ENCODE peak calls at places on chromosomes 7 and 10, in five cellular contexts. One of them, this sample, is unnamed. For H3K27me3, the result is how much of the 10 kb centered on the place peaks cover.

GRCh38 chr10:44564801-44565200 is 179.9 kb upstream of the CXCL12 start:
- DNase-seq in GM23338: no peak
- DNase-seq in psoas muscle: no peak
- DNase-seq in dorsolateral prefrontal cortex: no peak
- DNase-seq in fibroblast of lung: no peak
- DNase-seq in this sample: no peak

GRCh38 chr10:125692246-125692931 is 9.4 kb upstream of the TEX36 start:
- DNase-seq in fibroblast of lung: peak
- DNase-seq in psoas muscle: no peak
- DNase-seq in dorsolateral prefrontal cortex: no peak
- DNase-seq in GM23338: no peak
- DNase-seq in this sample: no peak

GRCh38 chr10:58511765-58512469 is 755 bp upstream of the BICC1 start:
- DNase-seq in psoas muscle: peak
- DNase-seq in GM23338: peak
- DNase-seq in fibroblast of lung: peak
- DNase-seq in dorsolateral prefrontal cortex: no peak
- DNase-seq in this sample: peak

GRCh38 chr7:37916017-37916672 is 472 bp downstream of the SFRP4 start:
- DNase-seq in GM23338: peak
- DNase-seq in dorsolateral prefrontal cortex: no peak
- DNase-seq in psoas muscle: peak
- DNase-seq in fibroblast of lung: peak
- DNase-seq in this sample: peak

GRCh38 chr10:26457088-26457487 is 18.9 kb downstream of the APBB1IP start:
- DNase-seq in GM23338: no peak
- DNase-seq in fibroblast of lung: no peak
- DNase-seq in dorsolateral prefrontal cortex: no peak
- DNase-seq in psoas muscle: no peak
- DNase-seq in this sample: no peak

GRCh38 chr10:110138197-110138812 is 69.1 kb upstream of the MXI1 start:
- DNase-seq in fibroblast of lung: peak
- DNase-seq in psoas muscle: no peak
- DNase-seq in dorsolateral prefrontal cortex: no peak
- DNase-seq in GM23338: peak
- DNase-seq in this sample: peak

GRCh38 chr7:157800281-157800680 is 463.5 kb downstream of the DNAJB6 start:
- DNase-seq in fibroblast of lung: no peak
- DNase-seq in dorsolateral prefrontal cortex: no peak
- DNase-seq in psoas muscle: peak
- DNase-seq in GM23338: no peak
- DNase-seq in this sample: no peak

GRCh38 chr7:30928254-30928872 is 16.7 kb downstream of the AQP1 start:
- DNase-seq in fibroblast of lung: no peak
- DNase-seq in psoas muscle: no peak
- DNase-seq in GM23338: no peak
- DNase-seq in dorsolateral prefrontal cortex: no peak
- DNase-seq in this sample: no peak

GRCh38 chr10:4119107-4119506 is 334.1 kb upstream of the KLF6 start:
- DNase-seq in GM23338: no peak
- DNase-seq in psoas muscle: no peak
- DNase-seq in fibroblast of lung: no peak
- DNase-seq in dorsolateral prefrontal cortex: no peak
- DNase-seq in this sample: no peak

GRCh38 chr10:63738410-63738809 is 217.2 kb downstream of the REEP3 start:
- DNase-seq in GM23338: no peak
- DNase-seq in fibroblast of lung: peak
- DNase-seq in dorsolateral prefrontal cortex: no peak
- DNase-seq in psoas muscle: no peak
- DNase-seq in this sample: peak

GRCh38 chr10:119349937-119350513 is 142.7 kb downstream of the GRK5 start:
- DNase-seq in psoas muscle: no peak
- DNase-seq in GM23338: no peak
- DNase-seq in dorsolateral prefrontal cortex: no peak
- DNase-seq in fibroblast of lung: no peak
- DNase-seq in this sample: no peak

GRCh38 chr7:112160130-112160770 is 45.9 kb downstream of the DOCK4 start:
- DNase-seq in dorsolateral prefrontal cortex: no peak
- DNase-seq in GM23338: no peak
- DNase-seq in fibroblast of lung: peak
- DNase-seq in psoas muscle: no peak
- DNase-seq in this sample: no peak

GRCh38 chr10:80320377-80320776 is 30.9 kb upstream of the MAT1A start:
- DNase-seq in psoas muscle: no peak
- DNase-seq in GM23338: no peak
- DNase-seq in fibroblast of lung: no peak
- DNase-seq in dorsolateral prefrontal cortex: no peak
- DNase-seq in this sample: no peak

GRCh38 chr7:27147211-27148030 is at the start of gene HOXA6:
- DNase-seq in dorsolateral prefrontal cortex: no peak
- DNase-seq in psoas muscle: peak
- DNase-seq in GM23338: peak
- DNase-seq in fibroblast of lung: no peak
- DNase-seq in this sample: no peak

GRCh38 chr10:77346031-77346430 is 291.6 kb downstream of the KCNMA1 start:
- DNase-seq in fibroblast of lung: no peak
- DNase-seq in dorsolateral prefrontal cortex: no peak
- DNase-seq in psoas muscle: no peak
- DNase-seq in GM23338: no peak
- DNase-seq in this sample: no peak

GRCh38 chr7:134315679-134316538 is 821 bp downstream of the SLC35B4 start:
- DNase-seq in dorsolateral prefrontal cortex: no peak
- DNase-seq in GM23338: peak
- DNase-seq in fibroblast of lung: peak
- DNase-seq in psoas muscle: no peak
- DNase-seq in this sample: peak

GRCh38 chr10:20970044-20970443 is 72.9 kb upstream of the NEBL start:
- DNase-seq in dorsolateral prefrontal cortex: no peak
- DNase-seq in GM23338: no peak
- DNase-seq in psoas muscle: no peak
- DNase-seq in fibroblast of lung: peak
- DNase-seq in this sample: no peak

GRCh38 chr10:100868391-100868790 is 44.4 kb upstream of the SLF2 start:
- DNase-seq in fibroblast of lung: no peak
- DNase-seq in dorsolateral prefrontal cortex: no peak
- DNase-seq in GM23338: no peak
- DNase-seq in psoas muscle: no peak
- DNase-seq in this sample: peak
- H3K4me3 ChIP-seq in fibroblast of lung: no peak
- H3K4me3 ChIP-seq in dorsolateral prefrontal cortex: no peak
- H3K4me3 ChIP-seq in GM23338: no peak
- H3K4me3 ChIP-seq in psoas muscle: no peak
- H3K4me3 ChIP-seq in this sample: no peak

DNA sequence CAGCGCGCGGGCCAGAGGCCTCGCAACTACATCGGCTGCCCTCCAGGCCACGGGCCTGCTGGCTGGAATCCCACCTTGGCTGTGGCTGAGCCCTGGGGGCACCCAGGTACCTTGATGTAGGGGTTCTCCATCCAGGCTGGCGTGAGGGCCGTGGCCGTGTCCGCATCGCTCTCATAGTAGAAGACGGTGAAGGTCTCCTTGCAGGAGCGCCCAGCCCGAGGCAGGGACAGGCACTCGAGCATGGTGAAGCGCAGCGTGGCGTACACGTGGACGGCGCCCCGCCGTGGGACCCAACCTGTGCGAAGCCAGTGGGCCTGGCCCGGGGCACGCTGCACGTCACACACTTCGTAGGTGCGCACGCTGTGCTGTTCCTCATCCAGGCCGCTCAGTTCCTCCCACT is 3.8 kb downstream of the EPHB4 start:
- DNase-seq in fibroblast of lung: no peak
- DNase-seq in dorsolateral prefrontal cortex: no peak
- DNase-seq in psoas muscle: peak
- DNase-seq in GM23338: no peak
- DNase-seq in this sample: no peak
- H3K27me3 ChIP-seq in fibroblast of lung: under half
- H3K27me3 ChIP-seq in dorsolateral prefrontal cortex: under half
- H3K27me3 ChIP-seq in psoas muscle: under half
- H3K27me3 ChIP-seq in GM23338: under half
- H3K27me3 ChIP-seq in this sample: under half

DNA sequence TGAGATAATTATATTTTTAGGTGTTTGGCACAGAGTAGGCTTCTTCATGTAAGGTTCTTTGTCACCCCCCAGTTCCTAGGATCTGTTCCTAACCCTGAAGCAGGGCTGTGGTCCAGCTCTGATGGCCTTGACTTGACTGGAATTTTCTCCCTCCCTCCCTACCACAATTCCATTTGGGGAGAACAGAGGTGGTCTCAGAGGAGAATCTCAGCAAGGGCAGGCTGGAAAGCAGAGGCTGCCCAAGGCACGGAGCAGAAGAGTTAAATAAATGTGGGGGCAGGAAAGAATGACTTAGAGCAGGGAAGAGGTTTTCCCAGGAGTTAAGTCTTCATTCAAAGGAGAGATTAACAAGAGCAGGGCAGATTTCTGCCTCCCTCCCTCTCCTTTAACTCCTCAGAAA is 78.9 kb downstream of the ARHGAP22 start:
- DNase-seq in psoas muscle: no peak
- DNase-seq in fibroblast of lung: no peak
- DNase-seq in dorsolateral prefrontal cortex: no peak
- DNase-seq in GM23338: no peak
- DNase-seq in this sample: no peak
- H3K27ac ChIP-seq in psoas muscle: no peak
- H3K27ac ChIP-seq in fibroblast of lung: peak
- H3K27ac ChIP-seq in dorsolateral prefrontal cortex: no peak
- H3K27ac ChIP-seq in GM23338: no peak
- H3K27ac ChIP-seq in this sample: peak

GRCh38 chr7:159091480-159092475 is 52.9 kb downstream of the VIPR2 start:
- DNase-seq in dorsolateral prefrontal cortex: no peak
- DNase-seq in GM23338: no peak
- DNase-seq in psoas muscle: no peak
- DNase-seq in fibroblast of lung: no peak
- DNase-seq in this sample: peak

GRCh38 chr7:159093351-159093971 is 51.2 kb downstream of the VIPR2 start:
- DNase-seq in psoas muscle: no peak
- DNase-seq in fibroblast of lung: no peak
- DNase-seq in dorsolateral prefrontal cortex: no peak
- DNase-seq in GM23338: no peak
- DNase-seq in this sample: no peak

GRCh38 chr7:159094030-159094740 is 50.5 kb downstream of the VIPR2 start:
- DNase-seq in dorsolateral prefrontal cortex: no peak
- DNase-seq in GM23338: no peak
- DNase-seq in fibroblast of lung: no peak
- DNase-seq in psoas muscle: no peak
- DNase-seq in this sample: no peak

GRCh38 chr7:159091041-159091440 is 53.6 kb downstream of the VIPR2 start:
- DNase-seq in GM23338: no peak
- DNase-seq in psoas muscle: no peak
- DNase-seq in dorsolateral prefrontal cortex: no peak
- DNase-seq in fibroblast of lung: no peak
- DNase-seq in this sample: peak

GRCh38 chr7:159092701-159093121 is 52.0 kb downstream of the VIPR2 start:
- DNase-seq in GM23338: no peak
- DNase-seq in psoas muscle: no peak
- DNase-seq in dorsolateral prefrontal cortex: no peak
- DNase-seq in fibroblast of lung: no peak
- DNase-seq in this sample: no peak
- H3K4me3 ChIP-seq in GM23338: no peak
- H3K4me3 ChIP-seq in psoas muscle: no peak
- H3K4me3 ChIP-seq in dorsolateral prefrontal cortex: no peak
- H3K4me3 ChIP-seq in fibroblast of lung: no peak
- H3K4me3 ChIP-seq in this sample: no peak

DNA sequence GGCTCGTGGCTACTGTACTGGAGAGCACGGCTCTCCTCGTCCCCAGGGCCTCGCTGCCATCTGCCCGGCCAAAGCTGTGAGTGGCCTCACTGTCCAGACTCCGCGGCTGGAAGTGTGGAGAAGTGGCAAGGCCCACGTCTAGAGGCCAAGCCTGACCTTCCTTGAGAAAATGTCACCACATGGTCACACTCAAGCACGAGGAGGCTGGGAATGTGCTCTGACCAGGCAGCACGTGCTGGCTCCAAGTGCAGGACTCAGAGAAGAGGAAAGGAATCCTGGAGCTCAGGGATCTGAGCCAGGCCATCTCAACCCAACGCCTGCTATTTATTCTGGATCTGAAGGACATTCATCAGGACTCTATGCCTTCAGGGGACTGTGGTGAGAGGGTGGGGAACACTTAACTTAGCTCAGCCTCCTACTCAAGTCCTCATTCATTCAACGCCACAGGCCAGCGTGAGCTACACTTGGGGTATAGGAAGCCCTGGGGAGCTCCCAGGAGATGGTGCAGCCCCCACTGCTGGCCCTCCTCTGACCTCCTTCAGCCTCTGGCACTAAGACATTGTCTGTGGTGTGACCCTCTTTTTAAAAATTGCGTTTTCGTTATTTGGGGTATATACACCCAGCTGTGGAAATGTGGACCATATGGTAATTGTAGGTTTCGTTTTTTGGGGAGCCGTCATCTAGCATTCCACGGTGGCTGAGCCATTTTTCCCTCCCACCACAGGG is 29.0 kb downstream of the EN2 start:
- DNase-seq in fibroblast of lung: no peak
- DNase-seq in GM23338: no peak
- DNase-seq in dorsolateral prefrontal cortex: no peak
- DNase-seq in psoas muscle: no peak
- DNase-seq in this sample: no peak
- H3K27me3 ChIP-seq in fibroblast of lung: under half
- H3K27me3 ChIP-seq in GM23338: half or more
- H3K27me3 ChIP-seq in dorsolateral prefrontal cortex: under half
- H3K27me3 ChIP-seq in psoas muscle: under half
- H3K27me3 ChIP-seq in this sample: under half

GRCh38 chr7:122889116-122889515 is 2.9 kb upstream of the CADPS2 start:
- DNase-seq in GM23338: no peak
- DNase-seq in dorsolateral prefrontal cortex: no peak
- DNase-seq in fibroblast of lung: no peak
- DNase-seq in psoas muscle: no peak
- DNase-seq in this sample: no peak

GRCh38 chr7:122886357-122887081 is at the start of gene CADPS2:
- DNase-seq in psoas muscle: peak
- DNase-seq in dorsolateral prefrontal cortex: peak
- DNase-seq in fibroblast of lung: peak
- DNase-seq in GM23338: peak
- DNase-seq in this sample: no peak

GRCh38 chr7:122887848-122888247 is 1.6 kb upstream of the CADPS2 start:
- DNase-seq in psoas muscle: no peak
- DNase-seq in dorsolateral prefrontal cortex: no peak
- DNase-seq in fibroblast of lung: no peak
- DNase-seq in GM23338: no peak
- DNase-seq in this sample: no peak

GRCh38 chr7:122885583-122886356 is 490 bp downstream of the CADPS2 start:
- DNase-seq in psoas muscle: peak
- DNase-seq in GM23338: peak
- DNase-seq in dorsolateral prefrontal cortex: peak
- DNase-seq in fibroblast of lung: peak
- DNase-seq in this sample: no peak

GRCh38 chr7:122887198-122887597 is 938 bp upstream of the CADPS2 start:
- DNase-seq in dorsolateral prefrontal cortex: peak
- DNase-seq in psoas muscle: peak
- DNase-seq in fibroblast of lung: peak
- DNase-seq in GM23338: peak
- DNase-seq in this sample: no peak
- H3K27ac ChIP-seq in dorsolateral prefrontal cortex: peak
- H3K27ac ChIP-seq in psoas muscle: no peak
- H3K27ac ChIP-seq in fibroblast of lung: peak
- H3K27ac ChIP-seq in GM23338: no peak
- H3K27ac ChIP-seq in this sample: no peak